ENCODE peak calls at places on chromosomes 3 and 15, in seven cellular contexts. One of them, this sample, is unnamed.
A peak's percentile ranks its signal among the peaks of the same experiment; 100 is the strongest.

GRCh38 chr3:184238246-184238818 is 8.9 kb downstream of the VWA5B2 start:
- DNase-seq in HepG2: no peak
- DNase-seq in K562: no peak
- DNase-seq in ovary: no peak
- DNase-seq in stomach: no peak
- DNase-seq in SK-N-SH: peak; percentile 33
- DNase-seq in sigmoid colon: no peak
- DNase-seq in this sample: no peak

GRCh38 chr3:46067401-46067800 is 40.1 kb upstream of the XCR1 start:
- DNase-seq in HepG2: no peak
- DNase-seq in K562: no peak
- DNase-seq in ovary: no peak
- DNase-seq in stomach: no peak
- DNase-seq in SK-N-SH: no peak
- DNase-seq in sigmoid colon: no peak
- DNase-seq in this sample: no peak

GRCh38 chr15:100114100-100114499 is 227.7 kb downstream of the ADAMTS17 start:
- DNase-seq in HepG2: no peak
- DNase-seq in K562: no peak
- DNase-seq in ovary: peak; percentile 79
- DNase-seq in stomach: no peak
- DNase-seq in SK-N-SH: no peak
- DNase-seq in sigmoid colon: peak; percentile 80
- DNase-seq in this sample: peak; percentile 46

GRCh38 chr15:37898385-37898784 is 36.1 kb upstream of the TMCO5A start:
- DNase-seq in HepG2: no peak
- DNase-seq in K562: no peak
- DNase-seq in ovary: no peak
- DNase-seq in stomach: no peak
- DNase-seq in SK-N-SH: no peak
- DNase-seq in sigmoid colon: no peak
- DNase-seq in this sample: no peak

GRCh38 chr3:177525987-177526712 is 328.9 kb upstream of the TBL1XR1 start:
- DNase-seq in HepG2: peak; percentile 54
- DNase-seq in K562: no peak
- DNase-seq in ovary: no peak
- DNase-seq in stomach: no peak
- DNase-seq in SK-N-SH: no peak
- DNase-seq in sigmoid colon: no peak
- DNase-seq in this sample: no peak

GRCh38 chr15:79595995-79596622 is 164.0 kb downstream of the MINAR1 start:
- DNase-seq in HepG2: peak; percentile 94
- DNase-seq in K562: peak; percentile 91
- DNase-seq in ovary: no peak
- DNase-seq in stomach: peak; percentile 60
- DNase-seq in SK-N-SH: peak; percentile 84
- DNase-seq in sigmoid colon: no peak
- DNase-seq in this sample: no peak

GRCh38 chr15:61049934-61050333 is 179.2 kb downstream of the RORA start:
- DNase-seq in HepG2: peak; percentile 24
- DNase-seq in K562: no peak
- DNase-seq in ovary: no peak
- DNase-seq in stomach: peak; percentile 44
- DNase-seq in SK-N-SH: no peak
- DNase-seq in sigmoid colon: no peak
- DNase-seq in this sample: no peak

GRCh38 chr3:185586644-185586964 is 509 bp downstream of the SENP2 start:
- DNase-seq in HepG2: peak; percentile 36
- DNase-seq in K562: no peak
- DNase-seq in ovary: no peak
- DNase-seq in stomach: no peak
- DNase-seq in SK-N-SH: no peak
- DNase-seq in sigmoid colon: no peak
- DNase-seq in this sample: no peak

GRCh38 chr15:56099311-56099710 is 105.9 kb upstream of the NEDD4 start:
- DNase-seq in HepG2: no peak
- DNase-seq in K562: no peak
- DNase-seq in ovary: no peak
- DNase-seq in stomach: no peak
- DNase-seq in SK-N-SH: no peak
- DNase-seq in sigmoid colon: no peak
- DNase-seq in this sample: no peak

GRCh38 chr3:38916706-38917105 is 100.7 kb upstream of the SCN10A start:
- DNase-seq in HepG2: no peak
- DNase-seq in K562: no peak
- DNase-seq in ovary: no peak
- DNase-seq in stomach: no peak
- DNase-seq in SK-N-SH: no peak
- DNase-seq in sigmoid colon: no peak
- DNase-seq in this sample: no peak

GRCh38 chr3:12193485-12194165 is 34.9 kb upstream of the TIMP4 start:
- DNase-seq in HepG2: peak; percentile 52
- DNase-seq in K562: peak; percentile 49
- DNase-seq in ovary: no peak
- DNase-seq in stomach: peak; percentile 44
- DNase-seq in SK-N-SH: no peak
- DNase-seq in sigmoid colon: no peak
- DNase-seq in this sample: no peak

GRCh38 chr15:66496951-66497501 is 536 bp downstream of the SNAPC5 start:
- DNase-seq in HepG2: peak; percentile 15
- DNase-seq in K562: peak; percentile 58
- DNase-seq in ovary: no peak
- DNase-seq in stomach: no peak
- DNase-seq in SK-N-SH: no peak
- DNase-seq in sigmoid colon: no peak
- DNase-seq in this sample: no peak

GRCh38 chr3:193816656-193817311 is 223.8 kb downstream of the OPA1 start:
- DNase-seq in HepG2: no peak
- DNase-seq in K562: peak; percentile 78
- DNase-seq in ovary: peak; percentile 81
- DNase-seq in stomach: peak; percentile 73
- DNase-seq in SK-N-SH: peak; percentile 67
- DNase-seq in sigmoid colon: peak; percentile 92
- DNase-seq in this sample: peak; percentile 59

GRCh38 chr3:55164191-55164590 is 236.3 kb upstream of the LRTM1 start:
- DNase-seq in HepG2: no peak
- DNase-seq in K562: no peak
- DNase-seq in ovary: no peak
- DNase-seq in stomach: no peak
- DNase-seq in SK-N-SH: no peak
- DNase-seq in sigmoid colon: no peak
- DNase-seq in this sample: no peak

GRCh38 chr3:126287536-126288181 is 69.5 kb downstream of the KLF15 start:
- DNase-seq in HepG2: peak; percentile 41
- DNase-seq in K562: no peak
- DNase-seq in ovary: peak; percentile 75
- DNase-seq in stomach: peak; percentile 75
- DNase-seq in SK-N-SH: peak; percentile 78
- DNase-seq in sigmoid colon: peak; percentile 92
- DNase-seq in this sample: peak; percentile 43

GRCh38 chr15:52066842-52067544 is 45.6 kb downstream of the BCL2L10 start:
- DNase-seq in HepG2: no peak
- DNase-seq in K562: no peak
- DNase-seq in ovary: no peak
- DNase-seq in stomach: no peak
- DNase-seq in SK-N-SH: no peak
- DNase-seq in sigmoid colon: no peak
- DNase-seq in this sample: no peak

GRCh38 chr3:12127366-12127765 is 31.3 kb downstream of the TIMP4 start:
- DNase-seq in HepG2: no peak
- DNase-seq in K562: no peak
- DNase-seq in ovary: no peak
- DNase-seq in stomach: no peak
- DNase-seq in SK-N-SH: no peak
- DNase-seq in sigmoid colon: no peak
- DNase-seq in this sample: no peak

GRCh38 chr15:83510001-83510400 is 62.9 kb downstream of the SH3GL3 start:
- DNase-seq in HepG2: no peak
- DNase-seq in K562: no peak
- DNase-seq in ovary: no peak
- DNase-seq in stomach: no peak
- DNase-seq in SK-N-SH: no peak
- DNase-seq in sigmoid colon: no peak
- DNase-seq in this sample: no peak

GRCh38 chr3:47096955-47097354 is 67.0 kb downstream of the SETD2 start:
- DNase-seq in HepG2: no peak
- DNase-seq in K562: no peak
- DNase-seq in ovary: no peak
- DNase-seq in stomach: no peak
- DNase-seq in SK-N-SH: no peak
- DNase-seq in sigmoid colon: no peak
- DNase-seq in this sample: no peak

GRCh38 chr15:35279811-35280210 is 194.7 kb upstream of the NANOGP8 start:
- DNase-seq in HepG2: no peak
- DNase-seq in K562: no peak
- DNase-seq in ovary: no peak
- DNase-seq in stomach: no peak
- DNase-seq in SK-N-SH: no peak
- DNase-seq in sigmoid colon: no peak
- DNase-seq in this sample: no peak

GRCh38 chr3:9884555-9885165 is 4.6 kb upstream of the CIDEC start:
- DNase-seq in HepG2: peak; percentile 29
- DNase-seq in K562: peak; percentile 86
- DNase-seq in ovary: no peak
- DNase-seq in stomach: no peak
- DNase-seq in SK-N-SH: no peak
- DNase-seq in sigmoid colon: no peak
- DNase-seq in this sample: peak; percentile 12

GRCh38 chr3:7382293-7383033 is 521.5 kb downstream of the GRM7 start:
- DNase-seq in HepG2: no peak
- DNase-seq in K562: no peak
- DNase-seq in ovary: no peak
- DNase-seq in stomach: no peak
- DNase-seq in SK-N-SH: no peak
- DNase-seq in sigmoid colon: no peak
- DNase-seq in this sample: no peak

GRCh38 chr3:178597388-178597787 is 61.2 kb downstream of the KCNMB2 start:
- DNase-seq in HepG2: no peak
- DNase-seq in K562: no peak
- DNase-seq in ovary: no peak
- DNase-seq in stomach: no peak
- DNase-seq in SK-N-SH: no peak
- DNase-seq in sigmoid colon: no peak
- DNase-seq in this sample: no peak

GRCh38 chr3:178588593-178588992 is 52.4 kb downstream of the KCNMB2 start:
- DNase-seq in HepG2: no peak
- DNase-seq in K562: no peak
- DNase-seq in ovary: no peak
- DNase-seq in stomach: no peak
- DNase-seq in SK-N-SH: no peak
- DNase-seq in sigmoid colon: no peak
- DNase-seq in this sample: no peak

GRCh38 chr3:178593786-178594185 is 57.5 kb downstream of the KCNMB2 start:
- DNase-seq in HepG2: no peak
- DNase-seq in K562: no peak
- DNase-seq in ovary: no peak
- DNase-seq in stomach: no peak
- DNase-seq in SK-N-SH: no peak
- DNase-seq in sigmoid colon: no peak
- DNase-seq in this sample: no peak
- TF ChIP-seq EP300 in HepG2: no peak
- TF ChIP-seq EP300 in K562: no peak
- TF ChIP-seq EP300 in ovary: no peak
- TF ChIP-seq EP300 in stomach: no peak
- TF ChIP-seq EP300 in SK-N-SH: no peak
- TF ChIP-seq EP300 in sigmoid colon: no peak
- TF ChIP-seq EP300 in this sample: no peak

GRCh38 chr3:43187836-43188479 is 82.1 kb upstream of the POMGNT2 start:
- DNase-seq in HepG2: peak; percentile 23
- DNase-seq in K562: no peak
- DNase-seq in ovary: no peak
- DNase-seq in stomach: no peak
- DNase-seq in SK-N-SH: no peak
- DNase-seq in sigmoid colon: no peak
- DNase-seq in this sample: no peak
- H3K27me3 ChIP-seq in HepG2: no peaks in the 10 kb centered on the region
- H3K27me3 ChIP-seq in K562: peaks cover 12% of the 10 kb centered on the region
- H3K27me3 ChIP-seq in ovary: no peaks in the 10 kb centered on the region
- H3K27me3 ChIP-seq in stomach: no peaks in the 10 kb centered on the region
- H3K27me3 ChIP-seq in SK-N-SH: no peaks in the 10 kb centered on the region
- H3K27me3 ChIP-seq in sigmoid colon: no peaks in the 10 kb centered on the region
- H3K27me3 ChIP-seq in this sample: no peaks in the 10 kb centered on the region

GRCh38 chr15:68781766-68782588 is 38.7 kb downstream of the ANP32A start:
- DNase-seq in HepG2: no peak
- DNase-seq in K562: no peak
- DNase-seq in ovary: no peak
- DNase-seq in stomach: no peak
- DNase-seq in SK-N-SH: no peak
- DNase-seq in sigmoid colon: no peak
- DNase-seq in this sample: peak; percentile 33

GRCh38 chr15:68784206-68784605 is 36.5 kb downstream of the ANP32A start:
- DNase-seq in HepG2: no peak
- DNase-seq in K562: no peak
- DNase-seq in ovary: no peak
- DNase-seq in stomach: no peak
- DNase-seq in SK-N-SH: no peak
- DNase-seq in sigmoid colon: no peak
- DNase-seq in this sample: no peak

GRCh38 chr15:68781209-68781608 is 39.5 kb downstream of the ANP32A start:
- DNase-seq in HepG2: no peak
- DNase-seq in K562: no peak
- DNase-seq in ovary: no peak
- DNase-seq in stomach: no peak
- DNase-seq in SK-N-SH: no peak
- DNase-seq in sigmoid colon: no peak
- DNase-seq in this sample: no peak

GRCh38 chr15:68783226-68784054 is 37.3 kb downstream of the ANP32A start:
- DNase-seq in HepG2: peak; percentile 19
- DNase-seq in K562: peak; percentile 57
- DNase-seq in ovary: no peak
- DNase-seq in stomach: peak; percentile 77
- DNase-seq in SK-N-SH: peak; percentile 62
- DNase-seq in sigmoid colon: peak; percentile 63
- DNase-seq in this sample: no peak

DNA sequence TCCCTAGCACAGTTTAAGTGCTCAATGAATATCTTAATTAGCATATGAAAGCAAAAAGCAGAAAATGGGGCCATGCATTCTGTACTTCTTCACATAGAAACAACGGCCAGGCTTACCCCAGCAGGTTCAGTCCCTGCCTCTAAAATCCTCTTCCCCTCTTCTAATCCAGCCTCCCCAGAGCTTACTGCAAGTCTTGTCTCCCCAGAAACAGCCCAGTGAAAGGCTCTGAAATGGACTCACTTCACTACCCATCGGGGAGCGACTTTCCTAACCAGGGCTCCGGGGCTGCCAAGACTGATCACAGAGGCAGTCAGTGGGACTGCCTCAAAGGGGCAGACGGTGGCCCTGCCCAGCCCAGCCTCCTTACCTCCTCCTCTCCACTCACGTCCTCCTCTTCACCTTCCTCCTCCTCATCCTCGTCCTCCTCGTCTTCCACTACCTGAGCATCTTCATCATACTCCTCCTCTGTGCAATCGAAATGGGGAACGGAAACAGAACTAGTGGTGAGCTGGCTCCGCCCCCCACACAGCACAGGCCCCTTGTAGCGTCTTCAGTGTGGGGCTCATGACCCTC is 38.0 kb downstream of the ANP32A start:
- DNase-seq in HepG2: no peak
- DNase-seq in K562: no peak
- DNase-seq in ovary: no peak
- DNase-seq in stomach: no peak
- DNase-seq in SK-N-SH: no peak
- DNase-seq in sigmoid colon: no peak
- DNase-seq in this sample: no peak
- H3K4me3 ChIP-seq in HepG2: no peak overlapping the region
- H3K4me3 ChIP-seq in K562: no peak overlapping the region
- H3K4me3 ChIP-seq in ovary: no peak overlapping the region
- H3K4me3 ChIP-seq in stomach: no peak overlapping the region
- H3K4me3 ChIP-seq in SK-N-SH: no peak overlapping the region
- H3K4me3 ChIP-seq in sigmoid colon: no peak overlapping the region
- H3K4me3 ChIP-seq in this sample: no peak overlapping the region

GRCh38 chr3:71208273-71209095 is 375.0 kb downstream of the FOXP1 start:
- DNase-seq in HepG2: peak; percentile 98
- DNase-seq in K562: peak; percentile 71
- DNase-seq in ovary: no peak
- DNase-seq in stomach: peak; percentile 31
- DNase-seq in SK-N-SH: no peak
- DNase-seq in sigmoid colon: no peak
- DNase-seq in this sample: no peak
- TF ChIP-seq EP300 in HepG2: peak; percentile 94
- TF ChIP-seq EP300 in K562: peak; percentile 88
- TF ChIP-seq EP300 in ovary: no peak
- TF ChIP-seq EP300 in stomach: no peak
- TF ChIP-seq EP300 in SK-N-SH: no peak
- TF ChIP-seq EP300 in sigmoid colon: no peak
- TF ChIP-seq EP300 in this sample: no peak

This sample was measured in tibial nerve.